ENCODE peak calls at places on chromosomes 1 and 21, in six cellular contexts. One of them, this sample, is unnamed.

GRCh38 chr1:180892675-180893074 is 20.0 kb upstream of the KIAA1614 start:
- DNase-seq in D341Med: no peak
- DNase-seq in stimulated activated CD4-positive, alpha-beta T cell treated with anti-CD3 and anti-CD28 coated beads, Interleukin-4, amount 100 ng/mL, for 24 hours: no peak
- DNase-seq in Ammon's horn: no peak
- DNase-seq in HL-60: no peak
- DNase-seq in GM04504: no peak
- DNase-seq in this sample: no peak

GRCh38 chr1:175197536-175197935 is 5.0 kb upstream of the KIAA0040 start:
- DNase-seq in D341Med: no peak
- DNase-seq in stimulated activated CD4-positive, alpha-beta T cell treated with anti-CD3 and anti-CD28 coated beads, Interleukin-4, amount 100 ng/mL, for 24 hours: no peak
- DNase-seq in Ammon's horn: no peak
- DNase-seq in HL-60: no peak
- DNase-seq in GM04504: no peak
- DNase-seq in this sample: no peak

GRCh38 chr1:53878492-53879105 is 11.0 kb downstream of the YIPF1 start:
- DNase-seq in D341Med: peak; percentile 38
- DNase-seq in stimulated activated CD4-positive, alpha-beta T cell treated with anti-CD3 and anti-CD28 coated beads, Interleukin-4, amount 100 ng/mL, for 24 hours: no peak
- DNase-seq in Ammon's horn: peak; percentile 23
- DNase-seq in HL-60: no peak
- DNase-seq in GM04504: peak; percentile 32
- DNase-seq in this sample: no peak

GRCh38 chr1:170533331-170533730 is 1.4 kb downstream of the GORAB start:
- DNase-seq in D341Med: no peak
- DNase-seq in stimulated activated CD4-positive, alpha-beta T cell treated with anti-CD3 and anti-CD28 coated beads, Interleukin-4, amount 100 ng/mL, for 24 hours: no peak
- DNase-seq in Ammon's horn: no peak
- DNase-seq in HL-60: peak; percentile 45
- DNase-seq in GM04504: no peak
- DNase-seq in this sample: no peak

GRCh38 chr1:9294910-9295636 is 2.4 kb downstream of the SPSB1 start:
- DNase-seq in D341Med: no peak
- DNase-seq in stimulated activated CD4-positive, alpha-beta T cell treated with anti-CD3 and anti-CD28 coated beads, Interleukin-4, amount 100 ng/mL, for 24 hours: no peak
- DNase-seq in Ammon's horn: peak; percentile 45
- DNase-seq in HL-60: no peak
- DNase-seq in GM04504: peak; percentile 62
- DNase-seq in this sample: peak; percentile 9

GRCh38 chr1:17279001-17279830 is 28.8 kb upstream of the PADI4 start:
- DNase-seq in D341Med: no peak
- DNase-seq in stimulated activated CD4-positive, alpha-beta T cell treated with anti-CD3 and anti-CD28 coated beads, Interleukin-4, amount 100 ng/mL, for 24 hours: no peak
- DNase-seq in Ammon's horn: no peak
- DNase-seq in HL-60: no peak
- DNase-seq in GM04504: no peak
- DNase-seq in this sample: no peak

GRCh38 chr1:216502528-216503162 is 79.4 kb upstream of the USH2A start:
- DNase-seq in D341Med: no peak
- DNase-seq in stimulated activated CD4-positive, alpha-beta T cell treated with anti-CD3 and anti-CD28 coated beads, Interleukin-4, amount 100 ng/mL, for 24 hours: no peak
- DNase-seq in Ammon's horn: no peak
- DNase-seq in HL-60: no peak
- DNase-seq in GM04504: no peak
- DNase-seq in this sample: no peak

GRCh38 chr1:111227875-111228747 is 598 bp downstream of the CHI3L2 start:
- DNase-seq in D341Med: no peak
- DNase-seq in stimulated activated CD4-positive, alpha-beta T cell treated with anti-CD3 and anti-CD28 coated beads, Interleukin-4, amount 100 ng/mL, for 24 hours: no peak
- DNase-seq in Ammon's horn: peak; percentile 74
- DNase-seq in HL-60: no peak
- DNase-seq in GM04504: no peak
- DNase-seq in this sample: no peak

GRCh38 chr1:148160048-148160395 is 7.9 kb upstream of the NBPF11 start:
- DNase-seq in D341Med: peak; percentile 18
- DNase-seq in stimulated activated CD4-positive, alpha-beta T cell treated with anti-CD3 and anti-CD28 coated beads, Interleukin-4, amount 100 ng/mL, for 24 hours: no peak
- DNase-seq in Ammon's horn: no peak
- DNase-seq in HL-60: no peak
- DNase-seq in GM04504: no peak
- DNase-seq in this sample: no peak

GRCh38 chr1:204917802-204918201 is 47.1 kb downstream of the NFASC start:
- DNase-seq in D341Med: no peak
- DNase-seq in stimulated activated CD4-positive, alpha-beta T cell treated with anti-CD3 and anti-CD28 coated beads, Interleukin-4, amount 100 ng/mL, for 24 hours: no peak
- DNase-seq in Ammon's horn: no peak
- DNase-seq in HL-60: no peak
- DNase-seq in GM04504: no peak
- DNase-seq in this sample: no peak

GRCh38 chr21:42939581-42940413 is 14.4 kb upstream of the ERVH48-1 start:
- DNase-seq in D341Med: no peak
- DNase-seq in stimulated activated CD4-positive, alpha-beta T cell treated with anti-CD3 and anti-CD28 coated beads, Interleukin-4, amount 100 ng/mL, for 24 hours: no peak
- DNase-seq in Ammon's horn: peak; percentile 83
- DNase-seq in HL-60: peak; percentile 79
- DNase-seq in GM04504: peak; percentile 97
- DNase-seq in this sample: no peak

GRCh38 chr1:69126761-69127160 is 441.0 kb upstream of the LRRC7 start:
- DNase-seq in D341Med: no peak
- DNase-seq in stimulated activated CD4-positive, alpha-beta T cell treated with anti-CD3 and anti-CD28 coated beads, Interleukin-4, amount 100 ng/mL, for 24 hours: no peak
- DNase-seq in Ammon's horn: no peak
- DNase-seq in HL-60: no peak
- DNase-seq in GM04504: no peak
- DNase-seq in this sample: no peak

GRCh38 chr1:46152021-46152420 is 19.6 kb upstream of the PIK3R3 start:
- DNase-seq in D341Med: no peak
- DNase-seq in stimulated activated CD4-positive, alpha-beta T cell treated with anti-CD3 and anti-CD28 coated beads, Interleukin-4, amount 100 ng/mL, for 24 hours: no peak
- DNase-seq in Ammon's horn: no peak
- DNase-seq in HL-60: no peak
- DNase-seq in GM04504: no peak
- DNase-seq in this sample: no peak

GRCh38 chr1:151860504-151861187 is 7.1 kb upstream of the THEM5 start:
- DNase-seq in D341Med: no peak
- DNase-seq in stimulated activated CD4-positive, alpha-beta T cell treated with anti-CD3 and anti-CD28 coated beads, Interleukin-4, amount 100 ng/mL, for 24 hours: no peak
- DNase-seq in Ammon's horn: no peak
- DNase-seq in HL-60: no peak
- DNase-seq in GM04504: no peak
- DNase-seq in this sample: no peak

GRCh38 chr1:41152622-41153044 is 89.5 kb downstream of the SCMH1 start:
- DNase-seq in D341Med: no peak
- DNase-seq in stimulated activated CD4-positive, alpha-beta T cell treated with anti-CD3 and anti-CD28 coated beads, Interleukin-4, amount 100 ng/mL, for 24 hours: no peak
- DNase-seq in Ammon's horn: no peak
- DNase-seq in HL-60: no peak
- DNase-seq in GM04504: peak; percentile 83
- DNase-seq in this sample: no peak

This sample was measured in activated naive CD4-positive, alpha-beta T cell treated with Interleukin-2 at 50 U/mL for 16 hours.